ENCODE peak calls at places on chromosomes 1 and 21, in five cellular contexts. Y is fibroblast of lung, Q is heart right ventricle, W is left lung, I is ascending aorta. R is an unnamed sample. For H3K4me1, the result is how much of the 10 kb centered on the place peaks cover.

GRCh38 chr1:168556647-168557046 is 12.8 kb upstream of the XCL2 start:
- DNase-seq in Y (no peak), Q (no peak), W (no peak), I (no peak), R (no peak)

GRCh38 chr21:22791986-22792560 is 1793.9 kb downstream of the NCAM2 start:
- DNase-seq in Y (peak), Q (no peak), W (no peak), I (no peak), R (no peak)

GRCh38 chr1:241611063-241611462 is 29.1 kb downstream of the CHML start:
- DNase-seq in Y (peak), Q (no peak), W (no peak), I (no peak), R (no peak)

GRCh38 chr1:23010734-23011449 is 4.8 kb downstream of the TEX46 start:
- DNase-seq in Y (peak), Q (no peak), W (no peak), I (no peak), R (no peak)

GRCh38 chr21:23936224-23936623 is 1671.1 kb downstream of the MRPL39 start:
- DNase-seq in Y (peak), Q (no peak), W (no peak), I (no peak), R (no peak)

GRCh38 chr1:46671554-46671953 is at the start of gene TEX38:
- DNase-seq in Y (no peak), Q (no peak), W (no peak), I (no peak), R (no peak)

GRCh38 chr1:237012789-237013383 is 8.6 kb upstream of the MT1HL1 start:
- DNase-seq in Y (peak), Q (peak), W (peak), I (peak), R (no peak)

GRCh38 chr1:178536844-178537371 is 24.0 kb downstream of the TEX35 start:
- DNase-seq in Y (peak), Q (peak), W (no peak), I (no peak), R (no peak)

GRCh38 chr1:34763142-34763781 is 3.7 kb downstream of the GJB4 start:
- DNase-seq in Y (peak), Q (no peak), W (no peak), I (no peak), R (no peak)

GRCh38 chr1:44227211-44227610 is 13.9 kb downstream of the DMAP1 start:
- DNase-seq in Y (no peak), Q (no peak), W (no peak), I (no peak), R (no peak)

GRCh38 chr1:157113116-157113515 is 13.5 kb upstream of the ETV3L start:
- DNase-seq in Y (no peak), Q (no peak), W (no peak), I (no peak), R (no peak)

GRCh38 chr1:204398197-204399125 is 13.2 kb downstream of the PPP1R15B start:
- DNase-seq in Y (peak), Q (peak), W (no peak), I (no peak), R (no peak)

GRCh38 chr1:211642870-211643269 is 32.6 kb downstream of the NEK2 start:
- DNase-seq in Y (no peak), Q (no peak), W (no peak), I (no peak), R (no peak)

GRCh38 chr1:12648741-12649140 is 4.9 kb downstream of the AADACL4 start:
- DNase-seq in Y (no peak), Q (no peak), W (no peak), I (no peak), R (no peak)

GRCh38 chr1:153649867-153650235 is 8.7 kb upstream of the SNAPIN start:
- DNase-seq in Y (no peak), Q (peak), W (no peak), I (no peak), R (no peak)

GRCh38 chr1:52140633-52141512 is 1.0 kb upstream of the ZFYVE9 start:
- DNase-seq in Y (no peak), Q (no peak), W (no peak), I (no peak), R (no peak)

GRCh38 chr1:92544756-92545165 is 58.0 kb upstream of the GFI1 start:
- DNase-seq in Y (peak), Q (no peak), W (no peak), I (no peak), R (no peak)

GRCh38 chr1:205172729-205173366 is 38.7 kb downstream of the DSTYK start:
- DNase-seq in Y (peak), Q (no peak), W (no peak), I (no peak), R (no peak)

GRCh38 chr1:29542476-29543015 is 306.2 kb downstream of the PTPRU start:
- DNase-seq in Y (no peak), Q (no peak), W (no peak), I (no peak), R (no peak)

GRCh38 chr1:183592733-183593132 is 2.5 kb upstream of the NCF2 start:
- DNase-seq in Y (no peak), Q (no peak), W (no peak), I (no peak), R (no peak)

GRCh38 chr1:164671597-164672327 is 112.8 kb downstream of the PBX1 start:
- DNase-seq in Y (peak), Q (no peak), W (no peak), I (no peak), R (no peak)

GRCh38 chr1:164670026-164670425 is 111.0 kb downstream of the PBX1 start:
- DNase-seq in Y (no peak), Q (no peak), W (no peak), I (no peak), R (no peak)

GRCh38 chr1:164667600-164667999 is 108.6 kb downstream of the PBX1 start:
- DNase-seq in Y (no peak), Q (no peak), W (no peak), I (no peak), R (no peak)

GRCh38 chr1:164667010-164667409 is 108.0 kb downstream of the PBX1 start:
- DNase-seq in Y (no peak), Q (no peak), W (no peak), I (no peak), R (no peak)

GRCh38 chr1:164668451-164668850 is 109.5 kb downstream of the PBX1 start:
- DNase-seq in Y (no peak), Q (no peak), W (no peak), I (no peak), R (no peak)
- H3K4me1 ChIP-seq in Y (under half), Q (under half), W (under half), I (under half), R (half or more)

GRCh38 chr1:16217061-16217785 is 4.8 kb upstream of the ARHGEF19 start:
- DNase-seq in Y (peak), Q (peak), W (peak), I (peak), R (peak)

GRCh38 chr1:16218674-16219071 is 6.2 kb upstream of the ARHGEF19 start:
- DNase-seq in Y (no peak), Q (no peak), W (no peak), I (no peak), R (no peak)

GRCh38 chr1:16218014-16218673 is 5.7 kb upstream of the ARHGEF19 start:
- DNase-seq in Y (no peak), Q (no peak), W (peak), I (no peak), R (no peak)

GRCh38 chr1:16213013-16213412 is 561 bp upstream of the ARHGEF19 start:
- DNase-seq in Y (no peak), Q (no peak), W (peak), I (no peak), R (no peak)

DNA sequence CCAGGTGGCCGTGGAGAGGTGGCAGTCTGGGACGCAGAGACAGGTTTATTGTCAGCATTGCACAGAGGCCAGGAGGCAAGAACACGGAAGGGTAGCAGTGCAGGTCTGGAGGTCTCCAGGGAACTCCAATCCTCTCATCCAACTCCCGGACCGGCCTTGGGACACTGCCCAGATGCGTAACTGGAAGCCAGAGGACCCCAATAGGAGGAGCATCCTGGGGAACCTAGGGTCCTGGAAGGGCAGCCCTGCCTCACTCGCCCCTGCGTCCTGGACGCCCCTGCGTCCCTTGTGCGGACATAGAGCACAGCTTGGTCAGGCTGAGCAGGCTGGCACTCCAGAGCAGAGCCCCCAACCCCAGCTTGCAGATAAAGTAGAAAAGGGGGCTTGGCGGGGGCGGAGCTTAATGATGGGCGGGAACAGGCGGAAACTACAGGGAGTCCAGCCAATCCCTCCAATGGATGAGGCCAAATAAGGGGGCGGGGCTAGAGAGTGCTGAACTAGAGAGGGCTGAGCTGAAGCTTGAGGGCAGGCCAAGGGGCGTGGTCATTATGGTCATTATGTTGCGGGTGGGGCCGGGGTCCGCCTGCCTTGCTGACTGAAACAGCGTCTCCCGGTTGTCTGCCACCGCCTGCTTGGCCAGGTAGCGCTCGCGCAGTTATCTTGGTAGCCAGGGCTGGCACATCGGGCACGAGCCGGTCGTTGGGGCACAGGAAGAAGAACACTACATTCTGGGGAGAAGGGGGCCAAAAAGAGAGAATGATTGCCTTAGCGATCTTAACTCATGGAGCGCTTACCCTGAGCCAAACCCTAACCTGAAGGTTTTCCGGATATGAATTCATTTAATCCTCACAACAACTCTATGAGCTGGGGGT is 3.7 kb upstream of the ARHGEF19 start:
- DNase-seq in Y (peak), Q (peak), W (peak), I (peak), R (no peak)
- H3K27ac ChIP-seq in Y (no peak), Q (peak), W (peak), I (no peak), R (no peak)

GRCh38 chr1:214005716-214006115 is 17.9 kb downstream of the PROX1 start:
- DNase-seq in Y (no peak), Q (no peak), W (no peak), I (no peak), R (peak)

GRCh38 chr1:214004795-214005194 is 17.0 kb downstream of the PROX1 start:
- DNase-seq in Y (no peak), Q (no peak), W (no peak), I (no peak), R (peak)

GRCh38 chr1:214008347-214008746 is 20.6 kb downstream of the PROX1 start:
- DNase-seq in Y (no peak), Q (no peak), W (no peak), I (no peak), R (peak)

GRCh38 chr1:214008791-214009612 is 21.2 kb downstream of the PROX1 start:
- DNase-seq in Y (no peak), Q (no peak), W (no peak), I (no peak), R (peak)

DNA sequence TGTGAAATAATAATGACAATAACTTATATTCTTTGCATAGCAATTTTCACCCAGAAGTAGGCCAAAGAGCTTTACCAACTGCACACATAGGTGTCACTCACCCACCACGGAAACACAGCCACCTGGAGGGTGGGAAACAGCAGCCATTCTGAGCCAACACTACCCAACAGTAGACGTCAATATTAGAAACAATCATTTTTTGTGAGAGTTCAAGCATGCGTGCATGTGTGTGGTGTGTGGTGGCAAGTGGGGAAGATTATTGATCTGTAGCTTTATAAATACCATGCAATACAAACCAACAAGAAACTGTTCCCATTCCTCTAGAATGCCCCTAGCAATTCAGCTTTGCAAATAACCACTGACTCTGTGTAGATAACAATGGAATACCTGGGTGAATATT is 19.1 kb downstream of the PROX1 start:
- DNase-seq in Y (no peak), Q (no peak), W (no peak), I (no peak), R (peak)
- TF ChIP-seq CTCF in Y (no peak), Q (no peak), W (no peak), I (no peak), R (no peak)

GRCh38 chr1:232381676-232382075 is 248.3 kb downstream of the SIPA1L2 start:
- DNase-seq in Y (no peak), Q (no peak), W (no peak), I (no peak), R (no peak)

GRCh38 chr1:232380131-232380530 is 249.8 kb downstream of the SIPA1L2 start:
- DNase-seq in Y (no peak), Q (no peak), W (no peak), I (no peak), R (no peak)

GRCh38 chr1:232382671-232383070 is 247.3 kb downstream of the SIPA1L2 start:
- DNase-seq in Y (peak), Q (no peak), W (no peak), I (no peak), R (no peak)

GRCh38 chr1:232378266-232379041 is 251.5 kb downstream of the SIPA1L2 start:
- DNase-seq in Y (no peak), Q (no peak), W (no peak), I (no peak), R (no peak)

DNA sequence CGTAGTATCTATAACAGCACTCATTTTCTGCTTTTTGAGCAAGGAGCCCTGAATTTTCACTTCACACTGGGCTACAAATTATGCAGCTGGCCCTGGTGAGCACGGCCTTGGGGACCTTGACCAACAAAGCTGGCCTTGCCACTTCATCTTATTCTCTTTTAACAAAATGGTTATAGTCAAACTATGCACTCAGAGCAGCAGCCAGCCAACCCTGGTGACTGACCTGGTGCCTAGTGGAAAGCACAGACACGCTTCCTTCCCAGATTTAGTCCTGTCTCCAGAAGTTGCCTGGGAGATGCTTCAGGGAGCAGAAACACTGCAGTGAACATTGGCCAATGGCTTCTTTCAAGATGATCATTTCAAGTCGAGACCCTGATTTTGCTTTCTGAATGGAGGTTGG is 249.4 kb downstream of the SIPA1L2 start:
- DNase-seq in Y (no peak), Q (no peak), W (no peak), I (no peak), R (no peak)
- H3K4me1 ChIP-seq in Y (under half), Q (under half), W (under half), I (under half), R (under half)

GRCh38 chr1:25743164-25744139 is 56.5 kb upstream of the SELENON start:
- DNase-seq in Y (peak), Q (peak), W (no peak), I (peak), R (peak)
- H3K27ac ChIP-seq in Y (peak), Q (peak), W (peak), I (peak), R (peak)

DNA sequence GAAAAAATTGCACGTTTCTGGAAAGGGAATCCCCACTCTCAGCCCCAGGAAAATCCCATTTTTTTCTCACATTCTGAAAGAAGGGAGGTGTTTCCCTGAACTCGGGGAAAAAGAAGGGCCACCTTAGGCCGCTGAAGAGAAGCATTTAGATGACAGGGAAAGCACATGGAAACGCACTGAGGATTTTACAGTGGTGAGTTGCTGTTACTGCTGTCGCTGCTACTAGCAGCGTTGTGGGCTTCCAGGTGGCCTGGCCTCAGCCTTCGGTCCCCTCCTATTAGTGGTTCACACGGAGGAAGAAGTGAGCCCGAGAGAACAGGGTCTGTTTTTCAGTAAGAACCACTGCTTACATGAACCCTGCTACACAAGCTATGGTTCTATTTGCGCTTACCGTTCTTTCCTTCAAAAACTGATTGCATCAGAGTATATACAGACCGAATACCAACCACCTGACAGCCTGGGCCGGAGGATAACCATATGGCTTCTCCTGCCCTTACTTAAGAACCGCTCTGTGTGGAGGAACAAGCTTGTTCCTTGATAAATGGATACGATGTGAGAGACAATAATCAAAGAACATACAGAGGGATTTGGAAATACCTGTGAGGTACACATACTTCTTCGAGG is 986 bp upstream of the KCNT2 start:
- DNase-seq in Y (no peak), Q (no peak), W (peak), I (no peak), R (no peak)
- TF ChIP-seq CTCF in Y (no peak), Q (no peak), W (no peak), I (no peak), R (no peak)

R was measured in esophagus muscularis mucosa.